ENCODE peak calls at places on chromosomes 4 and X, in five cellular contexts. R is brain microvascular endothelial cell; J is fibroblast of pulmonary artery; A is CD4-positive, alpha-beta T cell; Y is psoas muscle. Q is an unnamed sample.

GRCh38 chrX:108437789-108438623 is at the start of gene COL4A6:
- DNase-seq in Y (no peak), R (peak; percentile 5), A (no peak), J (no peak), Q (peak; percentile 71)

GRCh38 chr4:139675156-139675555 is 9.5 kb downstream of the MGST2 start:
- DNase-seq in R (no peak), J (no peak), Y (no peak), A (no peak), Q (no peak)

GRCh38 chr4:7772708-7773385 is 166.8 kb downstream of the AFAP1 start:
- DNase-seq in J (peak; percentile 31), R (no peak), Y (peak; percentile 69), A (no peak), Q (peak; percentile 87)

GRCh38 chrX:13518126-13518525 is 51.3 kb upstream of the EGFL6 start:
- DNase-seq in Y (no peak), J (no peak), R (no peak), A (no peak), Q (no peak)

GRCh38 chrX:125681058-125681457 is 361.4 kb downstream of the TEX13C start:
- DNase-seq in Y (no peak), J (no peak), A (no peak), R (no peak), Q (no peak)

GRCh38 chr4:94559351-94559806 is 107.6 kb downstream of the PDLIM5 start:
- DNase-seq in R (peak; percentile 41), J (no peak), A (no peak), Y (no peak), Q (no peak)

GRCh38 chr4:113026556-113026955 is 22.9 kb upstream of the ANK2 start:
- DNase-seq in R (peak; percentile 44), Y (no peak), A (no peak), J (peak; percentile 50), Q (no peak)

GRCh38 chrX:147072747-147073146 is 258.2 kb upstream of the CXorf51A start:
- DNase-seq in J (no peak), A (no peak), Y (no peak), R (no peak), Q (no peak)

GRCh38 chrX:39158801-39159657 is 357.8 kb downstream of the MID1IP1 start:
- DNase-seq in A (no peak), J (peak; percentile 45), R (peak; percentile 90), Y (no peak), Q (no peak)

GRCh38 chrX:106621836-106622235 is 10.1 kb downstream of the RADX start:
- DNase-seq in A (no peak), R (no peak), Y (no peak), J (no peak), Q (no peak)

GRCh38 chr4:141425124-141425523 is 204.4 kb downstream of the ZNF330 start:
- DNase-seq in J (peak; percentile 72), Y (no peak), A (no peak), R (peak; percentile 51), Q (no peak)

GRCh38 chr4:173509031-173510001 is 20.7 kb downstream of the HAND2 start:
- DNase-seq in Y (no peak), R (no peak), J (peak; percentile 71), A (no peak), Q (no peak)

GRCh38 chr4:119641765-119642164 is 13.2 kb upstream of the PDE5A start:
- DNase-seq in A (no peak), Y (no peak), R (no peak), J (no peak), Q (no peak)

GRCh38 chrX:15738686-15739016 is 581 bp downstream of the CA5B start:
- DNase-seq in A (no peak), J (no peak), R (no peak), Y (no peak), Q (no peak)

GRCh38 chrX:15336023-15336413 is 695 bp upstream of the PIGA start:
- DNase-seq in A (peak; percentile 25), Y (no peak), R (peak; percentile 59), J (peak; percentile 80), Q (no peak)

GRCh38 chrX:9339603-9340569 is 125.0 kb upstream of the TBL1X start:
- DNase-seq in Y (peak; percentile 64), R (no peak), J (no peak), A (peak; percentile 20), Q (peak; percentile 81)

GRCh38 chr4:53010320-53010719 is 148.2 kb downstream of the RASL11B start:
- DNase-seq in Y (peak; percentile 63), A (no peak), R (peak; percentile 18), J (peak; percentile 85), Q (no peak)

GRCh38 chr4:145709843-145710242 is 29.9 kb downstream of the C4orf51 start:
- DNase-seq in J (peak; percentile 60), A (no peak), R (peak; percentile 86), Y (no peak), Q (no peak)

GRCh38 chr4:1578301-1578781 is 105.8 kb downstream of the FAM53A start:
- DNase-seq in A (no peak), Y (peak; percentile 49), R (no peak), J (no peak), Q (peak; percentile 65)

GRCh38 chr4:23245196-23245595 is 552.5 kb downstream of the GBA3 start:
- DNase-seq in A (no peak), J (no peak), R (no peak), Y (no peak), Q (no peak)

GRCh38 chr4:98568896-98569663 is 89.3 kb downstream of the TSPAN5 start:
- DNase-seq in R (no peak), J (peak; percentile 24), Y (no peak), A (no peak), Q (no peak)

GRCh38 chr4:149896428-149896827 is 80.8 kb upstream of the IQCM start:
- DNase-seq in Y (no peak), R (peak; percentile 38), A (no peak), J (peak; percentile 53), Q (no peak)

GRCh38 chr4:56892686-56893085 is 15.0 kb upstream of the REST start:
- DNase-seq in R (no peak), J (no peak), A (no peak), Y (no peak), Q (no peak)

GRCh38 chr4:107906458-107907100 is 24.8 kb upstream of the CYP2U1 start:
- DNase-seq in R (no peak), Y (no peak), A (no peak), J (no peak), Q (no peak)

GRCh38 chrX:13996650-13997049 is 33.0 kb downstream of the GEMIN8 start:
- DNase-seq in R (no peak), Y (no peak), A (no peak), J (no peak), Q (no peak)

DNA sequence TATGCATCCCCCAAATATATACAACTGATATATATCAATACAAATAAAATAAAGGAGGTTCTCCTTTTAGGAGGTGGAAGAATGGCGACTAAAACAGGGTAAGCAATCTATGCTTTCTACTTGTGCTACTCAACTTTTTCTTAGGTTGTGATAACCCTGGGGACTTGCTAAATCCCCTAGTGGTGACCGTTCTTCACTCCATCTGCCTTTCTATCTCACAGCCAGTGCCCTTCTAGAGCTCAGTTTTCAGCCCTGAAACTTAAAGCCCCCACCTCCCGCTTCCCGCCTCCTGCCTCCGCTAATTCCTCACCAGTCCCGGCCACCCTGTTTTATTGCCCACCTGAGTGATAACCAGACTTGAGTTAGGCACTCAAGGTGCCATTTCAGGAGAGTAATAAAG is 15.5 kb upstream of the ESX1 start:
- DNase-seq in A (no peak), Y (no peak), R (no peak), J (no peak), Q (no peak)
- TF ChIP-seq CTCF in A (no peak), Y (no peak), R (peak; percentile 30), J (no peak), Q (no peak)

GRCh38 chrX:50206753-50207152 is 2.2 kb downstream of the CCNB3 start:
- DNase-seq in R (no peak), A (no peak), J (no peak), Y (no peak), Q (no peak)
- TF ChIP-seq CTCF in R (no peak), A (no peak), J (no peak), Y (no peak), Q (no peak)

GRCh38 chrX:103774070-103774642 is 2.5 kb upstream of the PLP1 start:
- DNase-seq in A (no peak), J (peak; percentile 76), Y (no peak), R (no peak), Q (no peak)
- TF ChIP-seq CTCF in A (no peak), J (peak; percentile 51), Y (peak; percentile 40), R (peak; percentile 68), Q (no peak)

DNA sequence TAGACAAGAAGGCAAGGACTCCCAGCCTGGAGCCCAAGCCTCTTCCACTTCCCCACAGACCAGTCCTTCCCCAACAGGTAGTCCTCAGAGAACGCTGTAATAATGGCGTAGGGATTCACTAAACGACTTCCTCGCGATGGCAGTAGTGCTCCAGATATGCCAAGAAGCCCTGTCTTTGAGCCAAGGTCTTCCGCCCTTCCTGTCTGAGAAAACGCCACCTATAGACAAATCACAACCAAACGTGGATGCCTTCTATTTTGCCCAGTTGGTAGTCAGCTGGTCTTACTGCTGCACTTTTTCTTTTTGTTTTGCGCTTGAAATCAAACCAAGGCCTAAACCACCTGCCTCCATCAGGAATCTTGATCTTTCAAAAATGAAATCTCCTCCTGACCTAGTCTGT is 203.3 kb downstream of the OR13H1 start:
- DNase-seq in A (no peak), R (peak; percentile 70), Y (peak; percentile 71), J (no peak), Q (no peak)
- TF ChIP-seq CTCF in A (no peak), R (peak; percentile 63), Y (peak; percentile 44), J (no peak), Q (no peak)

DNA sequence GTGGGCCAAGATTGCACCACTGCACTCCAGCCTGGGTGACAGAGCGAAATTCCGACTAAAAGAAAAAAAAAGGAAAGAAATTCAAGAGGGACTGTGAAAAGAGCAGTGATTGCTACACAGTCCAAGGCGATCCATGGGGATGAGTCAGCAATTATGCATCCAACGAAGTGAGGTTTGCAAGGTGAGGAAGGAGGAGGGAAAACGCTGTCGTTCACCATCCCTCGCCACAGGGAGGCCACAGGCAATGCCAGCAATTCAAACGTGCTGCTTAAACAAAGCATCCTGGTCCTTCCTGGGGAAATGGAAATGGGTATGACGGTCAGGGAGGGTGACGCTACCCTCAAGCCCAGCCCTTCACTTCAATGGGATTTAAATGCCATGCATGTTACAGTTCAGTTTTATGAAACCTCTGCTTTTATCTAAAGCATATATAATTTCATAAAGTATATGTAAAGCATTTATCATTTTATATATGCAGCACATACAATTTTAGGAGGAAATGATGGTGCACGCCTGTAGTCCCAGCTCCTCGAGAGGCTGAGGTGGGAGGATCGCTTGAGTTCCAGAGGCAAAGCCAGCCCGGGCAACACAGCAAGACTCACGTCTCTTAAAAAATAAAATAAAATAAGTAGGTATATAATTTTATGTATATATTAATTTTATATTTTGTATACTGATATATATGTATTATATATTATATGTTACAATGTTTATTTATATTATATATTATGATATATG is 108.7 kb downstream of the DHRSX start:
- DNase-seq in A (no peak), Y (no peak), J (peak; percentile 91), R (peak; percentile 81), Q (no peak)
- TF ChIP-seq CTCF in A (no peak), Y (no peak), J (peak; percentile 23), R (peak; percentile 53), Q (peak; percentile 9)

GRCh38 chrX:47112316-47112954 is 32.1 kb downstream of the NDUFB11 start:
- DNase-seq in R (no peak), J (no peak), A (no peak), Y (peak; percentile 65), Q (no peak)
- TF ChIP-seq CTCF in R (no peak), J (no peak), A (no peak), Y (no peak), Q (no peak)